ENCODE peak calls at places on chromosomes 12 and 14, in nine cellular contexts. H, B, X, Y, D, J, P, Z and M are unnamed samples.

GRCh38 chr14:92990456-92991430 is 67.8 kb downstream of the CHGA start:
- DNase-seq in D (no peak), J (no peak), P (no peak), Y (no peak), Z (no peak), H (no peak), X (no peak), B (no peak), M (no peak)

GRCh38 chr12:26744697-26745440 is 88.1 kb downstream of the ITPR2 start:
- DNase-seq in P (no peak), B (no peak), J (no peak), Y (no peak), D (no peak), H (no peak), Z (peak; percentile 76), X (no peak), M (no peak)

GRCh38 chr12:50790081-50790480 is 26.2 kb downstream of the ATF1 start:
- DNase-seq in J (no peak), D (no peak), B (no peak), H (no peak), P (no peak), Y (no peak), Z (no peak), X (peak; percentile 43), M (no peak)

GRCh38 chr12:52032431-52032796 is 18.8 kb upstream of the NR4A1 start:
- DNase-seq in J (no peak), Z (peak; percentile 89), H (peak; percentile 70), P (peak; percentile 30), Y (no peak), X (no peak), B (no peak), D (peak; percentile 81), M (no peak)

GRCh38 chr14:73695997-73696396 is 18.2 kb downstream of the PNMA1 start:
- DNase-seq in D (no peak), B (no peak), H (no peak), Y (no peak), Z (no peak), P (no peak), X (no peak), J (no peak), M (no peak)

GRCh38 chr12:47762850-47763440 is 4.3 kb upstream of the RAPGEF3 start:
- DNase-seq in Y (no peak), D (no peak), P (no peak), B (no peak), Z (no peak), H (no peak), J (no peak), X (no peak), M (no peak)

GRCh38 chr14:89131004-89131750 is 285.9 kb downstream of the FOXN3 start:
- DNase-seq in Z (peak; percentile 74), H (no peak), B (no peak), X (no peak), Y (no peak), J (no peak), P (no peak), D (no peak), M (no peak)

GRCh38 chr14:66003082-66003740 is 483.0 kb upstream of the CCDC196 start:
- DNase-seq in Y (no peak), P (peak; percentile 68), B (no peak), J (no peak), H (no peak), D (no peak), X (no peak), Z (no peak), M (no peak)

GRCh38 chr12:92365333-92365732 is 219.7 kb upstream of the BTG1 start:
- DNase-seq in P (no peak), X (no peak), Z (no peak), D (no peak), Y (no peak), H (no peak), B (no peak), J (peak; percentile 43), M (peak; percentile 24)

GRCh38 chr14:84927096-84927910 is 602.6 kb upstream of the FLRT2 start:
- DNase-seq in J (no peak), D (no peak), B (no peak), P (no peak), H (no peak), X (no peak), Z (no peak), Y (no peak), M (no peak)

GRCh38 chr12:23666866-23667265 is 282.6 kb downstream of the SOX5 start:
- DNase-seq in Y (no peak), Z (no peak), J (no peak), P (no peak), D (no peak), B (no peak), H (no peak), X (no peak), M (no peak)

GRCh38 chr12:122336015-122336946 is 70.0 kb upstream of the VPS33A start:
- DNase-seq in Y (no peak), Z (peak; percentile 49), X (peak; percentile 27), J (no peak), B (no peak), H (no peak), P (peak; percentile 36), D (no peak), M (peak; percentile 43)

GRCh38 chr14:77206261-77206824 is 24.7 kb downstream of the TMEM63C start:
- DNase-seq in B (no peak), X (no peak), J (no peak), H (no peak), Z (no peak), Y (no peak), D (no peak), P (no peak), M (no peak)

GRCh38 chr12:106682594-106683234 is 91.8 kb upstream of the RIC8B start:
- DNase-seq in D (no peak), Y (no peak), Z (peak; percentile 56), P (peak; percentile 37), X (no peak), J (no peak), H (no peak), B (no peak), M (peak; percentile 30)

GRCh38 chr14:96299441-96299840 is 43.4 kb downstream of the BDKRB1 start:
- DNase-seq in B (no peak), J (no peak), Y (no peak), Z (no peak), H (no peak), P (no peak), D (no peak), X (no peak), M (no peak)

GRCh38 chr14:96297999-96298398 is 42.0 kb downstream of the BDKRB1 start:
- DNase-seq in B (no peak), J (no peak), D (no peak), X (no peak), H (no peak), P (no peak), Z (no peak), Y (no peak), M (no peak)

GRCh38 chr14:96294246-96294645 is 38.2 kb downstream of the BDKRB1 start:
- DNase-seq in X (no peak), Y (no peak), Z (no peak), H (no peak), P (no peak), B (no peak), D (no peak), J (no peak), M (no peak)

GRCh38 chr14:96297000-96297399 is 41.0 kb downstream of the BDKRB1 start:
- DNase-seq in P (peak; percentile 40), D (no peak), Z (no peak), X (no peak), B (no peak), J (no peak), Y (no peak), H (no peak), M (peak; percentile 26)
- TF ChIP-seq CTCF in P (peak; percentile 51), D (peak; percentile 12), Z (peak; percentile 42), X (peak; percentile 23), B (peak; percentile 68), J (peak; percentile 39), Y (peak; percentile 78), H (peak; percentile 47), M (peak; percentile 23)

DNA sequence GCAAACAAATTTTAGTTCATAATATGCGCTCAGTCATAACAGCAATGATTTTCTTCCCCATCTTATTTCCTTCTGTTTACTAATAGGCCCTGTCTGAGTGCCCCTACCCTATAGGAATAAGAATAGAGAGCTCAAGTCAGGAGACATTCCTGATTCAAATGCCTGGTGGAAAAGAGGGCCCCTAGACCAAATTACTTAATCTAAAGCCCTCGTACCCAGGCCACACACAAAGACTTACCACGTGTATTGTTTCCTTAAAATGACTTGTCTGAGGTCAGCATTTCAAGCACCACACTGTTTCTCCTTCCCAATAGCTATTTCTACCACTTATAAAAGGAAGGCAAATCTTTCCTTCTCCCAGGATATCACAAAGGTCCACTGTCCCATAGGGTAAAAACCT is 314.9 kb upstream of the TMTC1 start:
- DNase-seq in P (no peak), J (no peak), Z (no peak), H (no peak), X (no peak), D (no peak), B (no peak), Y (no peak), M (no peak)
- TF ChIP-seq CTCF in P (no peak), J (no peak), Z (no peak), H (no peak), X (no peak), D (no peak), B (no peak), Y (no peak), M (no peak)

DNA sequence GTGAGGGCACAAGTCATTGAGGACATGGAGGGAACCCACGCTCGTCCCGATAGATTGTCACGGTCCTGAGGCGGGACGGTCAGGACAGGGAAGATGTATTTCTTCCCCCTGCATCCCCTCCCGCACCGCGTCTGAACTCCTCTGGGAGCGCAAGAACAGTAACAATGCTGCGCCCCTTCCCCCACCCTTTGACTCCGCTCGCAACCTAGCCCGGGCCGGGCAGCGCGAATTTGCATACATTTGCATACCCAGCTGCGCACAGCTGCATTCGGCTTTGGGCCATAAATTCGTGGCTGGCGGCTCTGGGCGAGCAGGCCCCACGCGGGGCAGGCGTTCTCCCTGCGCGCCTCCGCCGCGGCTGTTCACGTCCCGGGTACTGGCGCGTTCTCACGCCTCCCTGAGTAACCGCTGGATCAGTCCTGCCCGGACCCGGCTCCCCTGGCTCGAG is 29.0 kb upstream of the SMUG1 start:
- DNase-seq in D (no peak), Z (peak; percentile 21), B (no peak), H (no peak), J (no peak), P (no peak), X (no peak), Y (no peak), M (no peak)
- TF ChIP-seq CTCF in D (no peak), Z (no peak), B (no peak), H (no peak), J (no peak), P (no peak), X (no peak), Y (no peak), M (no peak)

DNA sequence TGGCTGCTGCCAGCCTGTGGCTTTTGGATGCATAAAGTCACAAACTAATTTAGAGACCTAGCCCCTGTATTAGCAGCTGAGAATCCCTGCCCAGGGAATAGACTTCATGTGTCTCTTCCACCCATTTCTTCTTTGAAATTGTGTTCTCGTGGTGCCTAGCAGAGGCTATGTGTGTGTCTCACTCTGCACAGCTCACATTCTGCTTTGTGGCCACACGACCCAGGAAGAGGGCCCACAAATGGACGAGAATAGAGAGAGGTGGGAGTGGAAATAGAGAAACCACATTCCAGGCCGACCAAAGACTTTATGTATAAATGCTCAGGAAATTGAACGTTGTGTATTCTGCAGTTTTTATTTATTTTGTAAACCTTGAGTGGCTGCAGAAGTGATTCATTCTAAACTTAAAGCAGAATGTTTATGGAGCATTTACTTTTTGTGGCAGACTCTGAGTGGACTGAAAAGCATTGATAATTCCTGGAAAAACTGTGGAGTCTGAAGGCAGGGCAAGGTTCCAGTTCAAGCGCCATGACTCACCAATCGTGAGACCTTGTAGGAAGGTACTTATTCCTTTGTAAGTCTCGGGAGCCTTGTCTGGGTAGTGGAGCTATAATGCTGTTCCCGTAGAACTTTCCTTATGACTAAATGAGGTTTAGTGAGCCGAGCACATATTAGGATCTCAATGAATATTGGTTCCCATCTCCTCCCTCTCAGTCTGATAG is 9.1 kb downstream of the B4GALNT3 start:
- DNase-seq in X (no peak), H (no peak), Z (no peak), Y (no peak), J (no peak), P (peak; percentile 29), D (no peak), B (no peak), M (no peak)
- TF ChIP-seq CTCF in X (no peak), H (no peak), Z (no peak), Y (no peak), J (no peak), P (no peak), D (no peak), B (no peak), M (no peak)